ENCODE peak calls at places on chromosomes 5 and 9, in four cellular contexts. O, G, C and L are unnamed samples.
A peak's percentile ranks its signal among the peaks of the same experiment; 100 is the strongest.

GRCh38 chr5:79694183-79694582 is 4.5 kb downstream of the CMYA5 start:
- DNase-seq in O (no peak), G (no peak), C (no peak), L (no peak)

GRCh38 chr9:123089790-123090189 is 56.3 kb downstream of the GPR21 start:
- DNase-seq in O (no peak), G (no peak), C (no peak), L (no peak)

GRCh38 chr9:136564379-136564988 is 18.6 kb upstream of the NOTCH1 start:
- DNase-seq in O (peak; percentile 39), G (no peak), C (peak; percentile 52), L (no peak)

GRCh38 chr5:104361932-104362331 is 799.3 kb upstream of the NUDT12 start:
- DNase-seq in O (no peak), G (no peak), C (no peak), L (no peak)

GRCh38 chr5:172129174-172129764 is 58.8 kb downstream of the STK10 start:
- DNase-seq in O (no peak), G (no peak), C (no peak), L (no peak)

GRCh38 chr9:126147620-126148522 is 178.8 kb upstream of the MVB12B start:
- DNase-seq in O (no peak), G (no peak), C (peak; percentile 9), L (no peak)

GRCh38 chr5:168822745-168823281 is 243.6 kb upstream of the PANK3 start:
- DNase-seq in O (peak; percentile 22), G (no peak), C (no peak), L (no peak)

GRCh38 chr5:157222506-157223230 is 42.0 kb downstream of the ITK start:
- DNase-seq in O (peak; percentile 15), G (no peak), C (no peak), L (no peak)

GRCh38 chr5:112276996-112277395 is 142.1 kb downstream of the EPB41L4A start:
- DNase-seq in O (no peak), G (no peak), C (no peak), L (no peak)

GRCh38 chr9:37987467-37987981 is 81.5 kb downstream of the SHB start:
- DNase-seq in O (no peak), G (no peak), C (no peak), L (no peak)

GRCh38 chr5:155711882-155712281 is 615.1 kb upstream of the SGCD start:
- DNase-seq in O (no peak), G (no peak), C (no peak), L (no peak)

GRCh38 chr5:151244210-151244609 is 8.8 kb upstream of the GM2A start:
- DNase-seq in O (no peak), G (no peak), C (no peak), L (no peak)

GRCh38 chr5:152683205-152683604 is 278.1 kb upstream of the NMUR2 start:
- DNase-seq in O (no peak), G (no peak), C (no peak), L (no peak)

GRCh38 chr5:141100243-141100805 is at the start of gene PCDHB3:
- DNase-seq in O (peak; percentile 48), G (no peak), C (no peak), L (no peak)

GRCh38 chr5:40486437-40487270 is 193.1 kb upstream of the PTGER4 start:
- DNase-seq in O (peak; percentile 81), G (no peak), C (no peak), L (no peak)

GRCh38 chr5:3220638-3221288 is 374.9 kb upstream of the IRX1 start:
- DNase-seq in O (no peak), G (no peak), C (peak; percentile 13), L (no peak)

GRCh38 chr5:76403963-76404693 is 1.0 kb downstream of the IQGAP2 start:
- DNase-seq in O (no peak), G (no peak), C (peak; percentile 86), L (no peak)
- H3K4me3 ChIP-seq in O (no peak overlapping the region), G (no peak overlapping the region), C (peak overlapping the region; percentile 83), L (peak overlapping the region; percentile 51)

GRCh38 chr5:92944337-92944736 is 636.7 kb downstream of the NR2F1-AS1 start:
- DNase-seq in O (no peak), G (no peak), C (no peak), L (no peak)
- H3K27me3 ChIP-seq in O (no peaks in the 10 kb centered on the region), G (no peaks in the 10 kb centered on the region), C (no peaks in the 10 kb centered on the region), L (no peaks in the 10 kb centered on the region)

GRCh38 chr9:129258124-129258822 is 80.2 kb upstream of the IER5L start:
- DNase-seq in O (peak; percentile 85), G (no peak), C (peak; percentile 83), L (peak; percentile 53)
- H3K4me3 ChIP-seq in O (peak overlapping the region; percentile 19), G (peak overlapping the region; percentile 33), C (peak overlapping the region; percentile 8), L (peak overlapping the region; percentile 15)

GRCh38 chr9:99560561-99560960 is 261.1 kb upstream of the NR4A3 start:
- DNase-seq in O (no peak), G (no peak), C (no peak), L (no peak)

GRCh38 chr9:99559776-99560175 is 261.9 kb upstream of the NR4A3 start:
- DNase-seq in O (no peak), G (no peak), C (no peak), L (no peak)

GRCh38 chr9:99562263-99562565 is 259.5 kb upstream of the NR4A3 start:
- DNase-seq in O (no peak), G (no peak), C (no peak), L (no peak)

GRCh38 chr9:99563364-99563763 is 258.3 kb upstream of the NR4A3 start:
- DNase-seq in O (no peak), G (no peak), C (no peak), L (no peak)

GRCh38 chr9:99561435-99562262 is 260.0 kb upstream of the NR4A3 start:
- DNase-seq in O (no peak), G (no peak), C (no peak), L (no peak)
- H3K27me3 ChIP-seq in O (peaks cover 2% of the 10 kb centered on the region), G (peaks cover 2% of the 10 kb centered on the region), C (no peaks in the 10 kb centered on the region), L (no peaks in the 10 kb centered on the region)

DNA sequence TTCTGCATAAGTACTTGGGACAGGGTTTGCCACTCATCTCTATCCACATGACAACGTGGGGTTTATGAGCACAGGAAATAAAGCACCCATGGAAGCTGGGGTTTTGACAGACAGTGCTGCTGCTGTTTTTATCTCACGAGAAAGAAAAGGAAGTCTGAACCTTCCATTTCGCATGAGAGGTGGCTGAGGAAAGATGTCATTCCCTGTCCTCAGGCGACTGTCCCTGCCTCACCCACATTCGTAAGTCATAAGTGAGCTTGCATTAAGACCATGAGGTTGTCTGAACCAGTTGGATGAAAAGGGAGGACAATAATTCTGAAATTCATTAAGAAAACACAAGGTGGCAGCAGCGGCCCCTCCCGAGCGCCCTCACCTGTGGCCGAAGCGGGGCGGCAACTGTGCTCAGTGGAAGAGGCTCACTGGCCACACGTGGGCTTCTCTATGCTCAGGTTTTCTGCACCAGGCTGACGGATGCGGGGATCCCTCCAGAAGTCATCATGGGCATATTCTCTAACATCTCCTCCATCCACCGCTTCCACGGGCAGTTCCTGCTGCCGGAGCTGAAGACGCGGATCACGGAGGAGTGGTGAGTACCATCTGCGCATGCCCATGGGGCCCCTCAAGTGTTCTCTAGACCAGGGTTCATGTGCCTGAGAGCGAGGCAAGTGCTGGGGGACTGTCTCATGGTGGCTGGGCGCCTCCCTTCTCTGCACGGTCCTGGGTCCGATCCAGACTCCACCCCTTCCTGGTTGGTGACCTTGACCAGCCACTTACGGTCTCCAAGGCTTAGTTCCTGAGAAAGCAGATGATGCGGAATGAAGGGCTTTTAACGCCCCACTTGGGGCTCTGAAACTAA is 54.7 kb upstream of the SUSD3 start:
- DNase-seq in O (peak; percentile 42), G (no peak), C (peak; percentile 76), L (no peak)
- H3K4me3 ChIP-seq in O (no peak overlapping the region), G (no peak overlapping the region), C (peak overlapping the region; percentile 30), L (no peak overlapping the region)

DNA sequence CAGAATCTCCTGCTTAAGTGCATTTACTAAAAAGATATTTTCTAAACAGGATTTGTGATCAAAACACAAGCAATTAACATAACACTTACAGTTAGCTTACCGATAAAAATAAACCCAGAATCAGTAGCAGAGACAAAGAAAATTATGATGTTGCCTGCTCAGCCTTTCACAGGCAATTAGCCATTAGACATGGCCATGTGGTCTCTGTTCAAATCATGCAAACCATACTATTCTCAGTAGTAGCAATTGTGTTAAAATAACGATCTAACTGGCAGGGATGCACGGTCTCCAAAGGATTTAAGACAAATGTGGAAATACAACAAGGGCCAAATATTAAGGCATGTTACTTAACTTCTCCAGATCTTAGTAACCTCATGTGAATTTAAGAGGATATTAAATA is 59.6 kb downstream of the PTBP3 start:
- DNase-seq in O (no peak), G (no peak), C (no peak), L (no peak)
- H3K27me3 ChIP-seq in O (no peaks in the 10 kb centered on the region), G (no peaks in the 10 kb centered on the region), C (no peaks in the 10 kb centered on the region), L (no peaks in the 10 kb centered on the region)

GRCh38 chr5:1230551-1230950 is 5.4 kb downstream of the SLC6A18 start:
- DNase-seq in O (no peak), G (no peak), C (no peak), L (no peak)
- H3K4me3 ChIP-seq in O (no peak overlapping the region), G (no peak overlapping the region), C (no peak overlapping the region), L (no peak overlapping the region)